ENCODE peak calls at places on chromosome 18, in ten cellular contexts. A is LNCaP clone FGC, G is endothelial cell of umbilical vein, B is lower lobe of right lung, M is astrocyte of the spinal cord, Z is AG04450, P is foreskin fibroblast, D is uterus, T is cardiac fibroblast, S is stomach. K is an unnamed sample.

GRCh38 chr18:75727479-75727878 is 300.0 kb upstream of the SMIM21 start:
- DNase-seq in A (no peak), G (no peak), B (no peak), M (peak), Z (no peak), P (no peak), D (no peak), T (peak), S (no peak), K (peak)

GRCh38 chr18:52504589-52504988 is 164.6 kb downstream of the DCC start:
- DNase-seq in A (no peak), G (no peak), B (no peak), M (no peak), Z (no peak), P (no peak), D (no peak), T (no peak), S (no peak), K (no peak)

GRCh38 chr18:79366177-79367094 is 29.3 kb upstream of the NFATC1 start:
- DNase-seq in A (no peak), G (no peak), B (no peak), M (peak), Z (peak), P (peak), D (no peak), T (no peak), S (no peak), K (peak)

GRCh38 chr18:28108801-28109200 is 68.1 kb downstream of the CDH2 start:
- DNase-seq in A (no peak), G (no peak), B (no peak), M (peak), Z (no peak), P (no peak), D (no peak), T (peak), S (no peak), K (peak)

GRCh38 chr18:36354989-36355388 is 57.5 kb downstream of the FHOD3 start:
- DNase-seq in A (no peak), G (no peak), B (no peak), M (peak), Z (no peak), P (peak), D (no peak), T (peak), S (no peak), K (no peak)

GRCh38 chr18:58046087-58046793 is 2.2 kb downstream of the NEDD4L start:
- DNase-seq in A (peak), G (no peak), B (no peak), M (no peak), Z (no peak), P (no peak), D (no peak), T (no peak), S (no peak), K (no peak)

GRCh38 chr18:66495844-66496243 is 108.0 kb downstream of the CDH19 start:
- DNase-seq in A (peak), G (peak), B (peak), M (peak), Z (no peak), P (no peak), D (no peak), T (peak), S (peak), K (peak)

GRCh38 chr18:45619062-45619825 is 4.0 kb downstream of the SLC14A2 start:
- DNase-seq in A (no peak), G (no peak), B (no peak), M (no peak), Z (no peak), P (peak), D (peak), T (no peak), S (no peak), K (no peak)

GRCh38 chr18:26628017-26628416 is 79.7 kb upstream of the KCTD1 start:
- DNase-seq in A (no peak), G (no peak), B (no peak), M (no peak), Z (no peak), P (no peak), D (no peak), T (no peak), S (no peak), K (no peak)

GRCh38 chr18:22167091-22167470 is 2.3 kb upstream of the GATA6 start:
- DNase-seq in A (no peak), G (no peak), B (no peak), M (no peak), Z (no peak), P (no peak), D (no peak), T (no peak), S (no peak), K (no peak)

GRCh38 chr18:35507192-35507591 is 9.4 kb upstream of the INO80C start:
- DNase-seq in A (no peak), G (no peak), B (no peak), M (no peak), Z (no peak), P (no peak), D (no peak), T (no peak), S (no peak), K (no peak)

GRCh38 chr18:78754311-78755043 is 225.1 kb upstream of the SALL3 start:
- DNase-seq in A (no peak), G (no peak), B (peak), M (no peak), Z (no peak), P (no peak), D (no peak), T (no peak), S (peak), K (no peak)

GRCh38 chr18:63317982-63318881 is 1.3 kb downstream of the BCL2 start:
- DNase-seq in A (no peak), G (no peak), B (peak), M (no peak), Z (no peak), P (no peak), D (peak), T (no peak), S (peak), K (peak)

GRCh38 chr18:2083691-2084090 is 487.6 kb downstream of the METTL4 start:
- DNase-seq in A (no peak), G (no peak), B (no peak), M (no peak), Z (no peak), P (no peak), D (no peak), T (peak), S (no peak), K (no peak)

GRCh38 chr18:57819671-57820460 is 16.8 kb upstream of the ATP8B1 start:
- DNase-seq in A (peak), G (peak), B (peak), M (peak), Z (peak), P (peak), D (peak), T (peak), S (peak), K (peak)

GRCh38 chr18:62109676-62110075 is 77.2 kb downstream of the PIGN start:
- DNase-seq in A (no peak), G (no peak), B (no peak), M (peak), Z (no peak), P (no peak), D (no peak), T (no peak), S (no peak), K (no peak)

GRCh38 chr18:62102221-62102620 is 84.6 kb downstream of the PIGN start:
- DNase-seq in A (no peak), G (no peak), B (no peak), M (no peak), Z (no peak), P (no peak), D (no peak), T (no peak), S (no peak), K (no peak)

GRCh38 chr18:62106271-62106670 is 80.6 kb downstream of the PIGN start:
- DNase-seq in A (no peak), G (peak), B (no peak), M (no peak), Z (no peak), P (no peak), D (no peak), T (peak), S (no peak), K (peak)

GRCh38 chr18:62105373-62105772 is 81.5 kb downstream of the PIGN start:
- DNase-seq in A (no peak), G (peak), B (no peak), M (peak), Z (peak), P (no peak), D (no peak), T (peak), S (no peak), K (peak)

GRCh38 chr18:62107881-62108280 is 79.0 kb downstream of the PIGN start:
- DNase-seq in A (no peak), G (no peak), B (no peak), M (no peak), Z (no peak), P (no peak), D (no peak), T (no peak), S (no peak), K (no peak)
- TF ChIP-seq CTCF in A (no peak), G (no peak), B (no peak), M (no peak), Z (no peak), P (no peak), D (no peak), T (no peak), S (no peak), K (no peak)

GRCh38 chr18:10457798-10458197 is 3.4 kb downstream of the APCDD1 start:
- DNase-seq in A (no peak), G (no peak), B (no peak), M (no peak), Z (no peak), P (no peak), D (no peak), T (no peak), S (no peak), K (no peak)
- H3K4me3 ChIP-seq in A (no peak), G (no peak), B (no peak), M (no peak), Z (no peak), P (peak), D (no peak), T (no peak), S (peak), K (no peak)

DNA sequence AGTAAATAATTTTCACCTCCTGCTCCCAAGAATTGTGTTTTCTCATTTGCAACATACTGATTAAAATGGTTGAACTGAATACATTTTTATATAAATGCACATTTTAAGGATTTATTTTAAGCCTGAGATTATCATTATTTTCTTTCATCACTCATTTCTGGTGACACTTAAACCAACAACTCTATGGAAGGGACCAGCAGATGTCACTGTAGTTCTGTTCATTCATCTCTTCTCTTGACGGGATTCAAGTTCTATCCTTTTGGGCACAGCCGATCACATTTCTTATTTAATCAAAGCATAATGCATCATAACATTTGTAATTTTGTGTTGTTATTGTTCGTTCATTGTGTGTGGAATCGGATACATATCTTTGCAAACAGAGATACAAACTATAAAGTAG is 417.9 kb downstream of the HRH4 start:
- DNase-seq in A (peak), G (peak), B (no peak), M (peak), Z (no peak), P (peak), D (peak), T (peak), S (no peak), K (peak)
- TF ChIP-seq CTCF in A (peak), G (peak), B (peak), M (peak), Z (peak), P (peak), D (peak), T (peak), S (peak), K (peak)

DNA sequence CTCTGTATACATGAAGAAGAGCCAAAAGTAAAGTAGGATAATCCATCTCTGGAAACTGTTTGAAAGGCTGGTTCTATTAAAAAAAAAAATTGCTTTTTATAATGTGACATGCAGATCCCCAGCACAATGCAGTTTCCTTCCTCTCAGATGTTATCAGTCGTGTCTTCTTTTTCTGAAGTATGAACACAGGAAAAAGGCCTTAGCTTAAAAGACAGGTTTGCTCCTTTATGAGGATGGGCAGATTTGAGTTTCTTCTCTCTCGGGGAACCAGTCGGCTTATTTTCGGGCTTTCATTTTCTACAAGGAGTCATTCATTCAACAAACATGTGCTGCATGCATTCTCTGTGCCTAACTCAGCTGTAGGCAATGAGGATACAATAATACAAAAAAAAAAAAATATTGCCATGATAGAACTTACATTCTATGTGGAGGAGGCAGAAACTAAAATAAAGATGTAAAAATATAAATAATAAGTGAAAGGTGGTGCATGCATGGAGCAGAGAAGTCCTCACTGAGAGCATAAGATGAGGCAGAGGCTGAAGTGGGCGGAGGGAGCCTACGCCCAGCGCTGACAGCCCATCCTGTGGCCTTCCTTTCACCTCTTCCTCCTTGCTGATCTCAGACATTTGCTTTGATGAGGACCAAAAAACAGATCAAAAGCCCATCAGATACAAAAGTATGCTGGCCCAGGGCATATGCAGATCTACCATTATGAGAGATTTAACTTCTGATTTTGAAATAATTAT is at the start of gene CD226:
- DNase-seq in A (no peak), G (no peak), B (no peak), M (no peak), Z (no peak), P (no peak), D (no peak), T (no peak), S (no peak), K (no peak)
- H3K4me3 ChIP-seq in A (no peak), G (no peak), B (peak), M (no peak), Z (no peak), P (no peak), D (no peak), T (no peak), S (no peak), K (no peak)

GRCh38 chr18:51168031-51168742 is 29.3 kb downstream of the MEX3C start:
- DNase-seq in A (no peak), G (no peak), B (no peak), M (no peak), Z (no peak), P (no peak), D (no peak), T (no peak), S (no peak), K (peak)
- TF ChIP-seq CTCF in A (peak), G (no peak), B (no peak), M (no peak), Z (no peak), P (no peak), D (no peak), T (no peak), S (no peak), K (no peak)

K was measured in choroid plexus epithelial cell.